ENCODE peak calls at places on chromosomes 5 and 9, in four cellular contexts. A, L, E and F are unnamed samples.

GRCh38 chr5:146632620-146633019 is 116.6 kb upstream of the GPR151 start:
- DNase-seq in L (no peak), A (no peak), E (no peak), F (no peak)

GRCh38 chr9:95031711-95032461 is 285.6 kb downstream of the FANCC start:
- DNase-seq in L (peak; percentile 96), E (no peak), A (no peak), F (no peak)

GRCh38 chr9:122498883-122499288 is 11.7 kb upstream of the OR1J2 start:
- DNase-seq in L (peak; percentile 13), A (no peak), E (peak; percentile 4), F (no peak)

GRCh38 chr9:130305381-130305780 is 39.8 kb downstream of the HMCN2 start:
- DNase-seq in E (no peak), L (no peak), A (no peak), F (no peak)

GRCh38 chr5:143931389-143931984 is 119.5 kb downstream of the HMHB1 start:
- DNase-seq in A (no peak), L (no peak), E (no peak), F (no peak)

GRCh38 chr9:129140397-129141065 is 29.3 kb downstream of the PTPA start:
- DNase-seq in A (peak; percentile 43), L (peak; percentile 49), E (peak; percentile 40), F (peak; percentile 55)

GRCh38 chr9:121667214-121667613 is 15.8 kb downstream of the DAB2IP start:
- DNase-seq in L (peak; percentile 71), E (no peak), A (no peak), F (peak; percentile 80)

GRCh38 chr9:107530682-107531081 is 41.1 kb upstream of the KLF4 start:
- DNase-seq in L (no peak), E (no peak), A (no peak), F (no peak)

GRCh38 chr5:134226441-134227192 is 744 bp upstream of the PPP2CA start:
- DNase-seq in L (peak; percentile 92), A (no peak), E (no peak), F (peak; percentile 91)

GRCh38 chr9:99056876-99057664 is 47.8 kb upstream of the TGFBR1 start:
- DNase-seq in L (no peak), A (no peak), E (no peak), F (no peak)

GRCh38 chr9:91844170-91844569 is 105.9 kb downstream of the ROR2 start:
- DNase-seq in A (no peak), E (no peak), L (peak; percentile 39), F (peak; percentile 32)

GRCh38 chr5:107799306-107799705 is 128.6 kb upstream of the EFNA5 start:
- DNase-seq in L (peak; percentile 10), E (no peak), A (no peak), F (no peak)